ENCODE peak calls at places on chromosomes 11 and 22, in six cellular contexts. One of them, this sample, is unnamed.

GRCh38 chr22:38180841-38181452 is 683 bp downstream of the PLA2G6 start:
- DNase-seq in KG1: no peak
- DNase-seq in islet precursor cell: peak
- DNase-seq in T47D: no peak
- DNase-seq in HFFc6: no peak
- DNase-seq in HT-29: peak
- DNase-seq in this sample: no peak

GRCh38 chr22:25097006-25097405 is 102.7 kb upstream of the CRYBB3 start:
- DNase-seq in KG1: no peak
- DNase-seq in HFFc6: no peak
- DNase-seq in HT-29: no peak
- DNase-seq in T47D: no peak
- DNase-seq in islet precursor cell: no peak
- DNase-seq in this sample: no peak

GRCh38 chr11:15613231-15613630 is 498.5 kb downstream of the INSC start:
- DNase-seq in T47D: no peak
- DNase-seq in KG1: no peak
- DNase-seq in islet precursor cell: no peak
- DNase-seq in HT-29: no peak
- DNase-seq in HFFc6: no peak
- DNase-seq in this sample: no peak

GRCh38 chr11:83063073-83063754 is 8.5 kb downstream of the RAB30 start:
- DNase-seq in T47D: no peak
- DNase-seq in HFFc6: no peak
- DNase-seq in HT-29: no peak
- DNase-seq in KG1: no peak
- DNase-seq in islet precursor cell: no peak
- DNase-seq in this sample: peak

GRCh38 chr11:63871962-63872832 is 33.3 kb downstream of the MARK2 start:
- DNase-seq in T47D: peak
- DNase-seq in HT-29: peak
- DNase-seq in islet precursor cell: peak
- DNase-seq in KG1: peak
- DNase-seq in HFFc6: peak
- DNase-seq in this sample: peak

GRCh38 chr11:6452219-6452618 is 11.4 kb upstream of the HPX start:
- DNase-seq in HFFc6: no peak
- DNase-seq in T47D: no peak
- DNase-seq in HT-29: no peak
- DNase-seq in islet precursor cell: no peak
- DNase-seq in KG1: no peak
- DNase-seq in this sample: no peak

GRCh38 chr11:123137496-123138270 is 57.4 kb downstream of the CLMP start:
- DNase-seq in KG1: no peak
- DNase-seq in islet precursor cell: peak
- DNase-seq in HFFc6: peak
- DNase-seq in T47D: no peak
- DNase-seq in HT-29: no peak
- DNase-seq in this sample: peak

GRCh38 chr11:15826826-15827225 is 529.5 kb downstream of the SOX6 start:
- DNase-seq in HFFc6: no peak
- DNase-seq in KG1: no peak
- DNase-seq in islet precursor cell: peak
- DNase-seq in T47D: no peak
- DNase-seq in HT-29: peak
- DNase-seq in this sample: peak

GRCh38 chr11:59012106-59012941 is 73.0 kb downstream of the GLYATL1 start:
- DNase-seq in HT-29: no peak
- DNase-seq in KG1: no peak
- DNase-seq in islet precursor cell: no peak
- DNase-seq in HFFc6: no peak
- DNase-seq in T47D: no peak
- DNase-seq in this sample: no peak

GRCh38 chr22:22098457-22099193 is 116.0 kb upstream of the TOP3B start:
- DNase-seq in islet precursor cell: no peak
- DNase-seq in HFFc6: no peak
- DNase-seq in T47D: no peak
- DNase-seq in KG1: no peak
- DNase-seq in HT-29: no peak
- DNase-seq in this sample: no peak

GRCh38 chr11:10604340-10604748 is 35.9 kb upstream of the LYVE1 start:
- DNase-seq in T47D: no peak
- DNase-seq in HFFc6: no peak
- DNase-seq in islet precursor cell: peak
- DNase-seq in HT-29: no peak
- DNase-seq in KG1: no peak
- DNase-seq in this sample: no peak

GRCh38 chr11:27770576-27770975 is 70.3 kb upstream of the BDNF start:
- DNase-seq in HT-29: peak
- DNase-seq in KG1: no peak
- DNase-seq in T47D: no peak
- DNase-seq in HFFc6: no peak
- DNase-seq in islet precursor cell: peak
- DNase-seq in this sample: no peak

GRCh38 chr11:36362902-36363301 is 66.8 kb downstream of the PRR5L start:
- DNase-seq in HFFc6: peak
- DNase-seq in T47D: no peak
- DNase-seq in islet precursor cell: peak
- DNase-seq in KG1: no peak
- DNase-seq in HT-29: peak
- DNase-seq in this sample: peak

GRCh38 chr11:66814678-66815077 is 28.6 kb upstream of the RCE1 start:
- DNase-seq in islet precursor cell: no peak
- DNase-seq in KG1: no peak
- DNase-seq in T47D: no peak
- DNase-seq in HT-29: no peak
- DNase-seq in HFFc6: no peak
- DNase-seq in this sample: no peak

GRCh38 chr11:110269996-110270395 is 26.4 kb downstream of the RDX start:
- DNase-seq in KG1: no peak
- DNase-seq in HFFc6: no peak
- DNase-seq in T47D: no peak
- DNase-seq in HT-29: no peak
- DNase-seq in islet precursor cell: no peak
- DNase-seq in this sample: no peak

GRCh38 chr11:2441171-2441570 is 3.1 kb downstream of the TRPM5 start:
- DNase-seq in HFFc6: no peak
- DNase-seq in HT-29: no peak
- DNase-seq in KG1: no peak
- DNase-seq in islet precursor cell: no peak
- DNase-seq in T47D: no peak
- DNase-seq in this sample: no peak

GRCh38 chr22:23063539-23064380 is 6.6 kb upstream of the GNAZ start:
- DNase-seq in HT-29: no peak
- DNase-seq in islet precursor cell: peak
- DNase-seq in T47D: no peak
- DNase-seq in HFFc6: no peak
- DNase-seq in KG1: no peak
- DNase-seq in this sample: no peak

GRCh38 chr11:17368551-17368950 is 17.0 kb downstream of the NCR3LG1 start:
- DNase-seq in HT-29: no peak
- DNase-seq in islet precursor cell: no peak
- DNase-seq in T47D: no peak
- DNase-seq in KG1: no peak
- DNase-seq in HFFc6: no peak
- DNase-seq in this sample: no peak

GRCh38 chr11:16265022-16265421 is 91.3 kb downstream of the SOX6 start:
- DNase-seq in islet precursor cell: no peak
- DNase-seq in T47D: no peak
- DNase-seq in KG1: no peak
- DNase-seq in HFFc6: no peak
- DNase-seq in HT-29: no peak
- DNase-seq in this sample: no peak

GRCh38 chr22:40748388-40748970 is 69.2 kb downstream of the MCHR1 start:
- DNase-seq in KG1: no peak
- DNase-seq in T47D: no peak
- DNase-seq in HFFc6: no peak
- DNase-seq in islet precursor cell: no peak
- DNase-seq in HT-29: no peak
- DNase-seq in this sample: no peak

GRCh38 chr11:85132839-85133238 is 494.3 kb downstream of the DLG2 start:
- DNase-seq in KG1: no peak
- DNase-seq in islet precursor cell: peak
- DNase-seq in T47D: no peak
- DNase-seq in HT-29: no peak
- DNase-seq in HFFc6: no peak
- DNase-seq in this sample: peak

GRCh38 chr11:93718057-93718563 is 23.2 kb downstream of the TAF1D start:
- DNase-seq in HFFc6: no peak
- DNase-seq in islet precursor cell: no peak
- DNase-seq in KG1: peak
- DNase-seq in T47D: no peak
- DNase-seq in HT-29: no peak
- DNase-seq in this sample: no peak

GRCh38 chr22:21641417-21641794 is 696 bp upstream of the SDF2L1 start:
- DNase-seq in KG1: no peak
- DNase-seq in HT-29: peak
- DNase-seq in HFFc6: peak
- DNase-seq in T47D: no peak
- DNase-seq in islet precursor cell: peak
- DNase-seq in this sample: peak

GRCh38 chr22:36397081-36397766 is 9.5 kb upstream of the MYH9 start:
- DNase-seq in islet precursor cell: peak
- DNase-seq in T47D: no peak
- DNase-seq in KG1: no peak
- DNase-seq in HT-29: no peak
- DNase-seq in HFFc6: peak
- DNase-seq in this sample: peak

GRCh38 chr22:30947821-30948454 is 20.6 kb downstream of the MORC2 start:
- DNase-seq in HT-29: peak
- DNase-seq in KG1: no peak
- DNase-seq in T47D: no peak
- DNase-seq in HFFc6: peak
- DNase-seq in islet precursor cell: no peak
- DNase-seq in this sample: peak

GRCh38 chr11:43567396-43567975 is 113.1 kb upstream of the HSD17B12 start:
- DNase-seq in islet precursor cell: peak
- DNase-seq in HFFc6: peak
- DNase-seq in KG1: no peak
- DNase-seq in T47D: peak
- DNase-seq in HT-29: peak
- DNase-seq in this sample: peak

GRCh38 chr22:30573594-30574094 is 821 bp downstream of the GAL3ST1 start:
- DNase-seq in T47D: no peak
- DNase-seq in HFFc6: no peak
- DNase-seq in islet precursor cell: no peak
- DNase-seq in KG1: no peak
- DNase-seq in HT-29: peak
- DNase-seq in this sample: no peak

GRCh38 chr22:39622881-39623367 is 52.4 kb downstream of the CACNA1I start:
- DNase-seq in HT-29: no peak
- DNase-seq in islet precursor cell: peak
- DNase-seq in HFFc6: no peak
- DNase-seq in KG1: no peak
- DNase-seq in T47D: no peak
- DNase-seq in this sample: peak

GRCh38 chr11:11582261-11582701 is 39.5 kb downstream of the GALNT18 start:
- DNase-seq in islet precursor cell: peak
- DNase-seq in HFFc6: no peak
- DNase-seq in T47D: no peak
- DNase-seq in KG1: no peak
- DNase-seq in HT-29: no peak
- DNase-seq in this sample: no peak

GRCh38 chr11:122984186-122985011 is 2.8 kb upstream of the BSX start:
- DNase-seq in HFFc6: no peak
- DNase-seq in T47D: no peak
- DNase-seq in KG1: no peak
- DNase-seq in islet precursor cell: peak
- DNase-seq in HT-29: no peak
- DNase-seq in this sample: peak